ENCODE peak calls at places on chromosomes 13 and 19, in nine cellular contexts. One of them, this sample, is unnamed.
A peak's percentile ranks its signal among the peaks of the same experiment; 100 is the strongest.

GRCh38 chr19:10207026-10207425 is 12.3 kb upstream of the DNMT1 start:
- DNase-seq in foreskin fibroblast: no peak
- DNase-seq in BJ: no peak
- DNase-seq in tibial artery: no peak
- DNase-seq in A549: no peak
- DNase-seq in neural crest cell: no peak
- DNase-seq in uterus: no peak
- DNase-seq in left ventricle myocardium inferior: no peak
- DNase-seq in heart right ventricle: no peak
- DNase-seq in this sample: no peak

GRCh38 chr13:36242761-36243160 is 28.4 kb upstream of the SOHLH2 start:
- DNase-seq in heart right ventricle: no peak
- DNase-seq in A549: no peak
- DNase-seq in foreskin fibroblast: no peak
- DNase-seq in left ventricle myocardium inferior: no peak
- DNase-seq in uterus: no peak
- DNase-seq in tibial artery: no peak
- DNase-seq in BJ: no peak
- DNase-seq in neural crest cell: no peak
- DNase-seq in this sample: no peak

GRCh38 chr13:87953381-87953780 is 282.2 kb downstream of the SLITRK5 start:
- DNase-seq in tibial artery: no peak
- DNase-seq in BJ: no peak
- DNase-seq in A549: no peak
- DNase-seq in left ventricle myocardium inferior: no peak
- DNase-seq in uterus: no peak
- DNase-seq in neural crest cell: no peak
- DNase-seq in heart right ventricle: no peak
- DNase-seq in foreskin fibroblast: no peak
- DNase-seq in this sample: no peak

GRCh38 chr13:28322256-28322895 is 172.6 kb downstream of the FLT1 start:
- DNase-seq in tibial artery: no peak
- DNase-seq in foreskin fibroblast: peak; percentile 57
- DNase-seq in heart right ventricle: no peak
- DNase-seq in left ventricle myocardium inferior: no peak
- DNase-seq in neural crest cell: no peak
- DNase-seq in A549: no peak
- DNase-seq in BJ: peak; percentile 88
- DNase-seq in uterus: no peak
- DNase-seq in this sample: no peak

GRCh38 chr19:54399189-54399588 is 16.1 kb upstream of the TTYH1 start:
- DNase-seq in neural crest cell: no peak
- DNase-seq in uterus: no peak
- DNase-seq in heart right ventricle: no peak
- DNase-seq in foreskin fibroblast: no peak
- DNase-seq in BJ: no peak
- DNase-seq in A549: no peak
- DNase-seq in left ventricle myocardium inferior: no peak
- DNase-seq in tibial artery: no peak
- DNase-seq in this sample: no peak

GRCh38 chr19:53894736-53895135 is 12.7 kb downstream of the PRKCG start:
- DNase-seq in A549: peak; percentile 51
- DNase-seq in heart right ventricle: no peak
- DNase-seq in neural crest cell: no peak
- DNase-seq in uterus: no peak
- DNase-seq in BJ: no peak
- DNase-seq in foreskin fibroblast: no peak
- DNase-seq in tibial artery: no peak
- DNase-seq in left ventricle myocardium inferior: no peak
- DNase-seq in this sample: no peak

GRCh38 chr19:4329858-4330257 is 8.8 kb downstream of the STAP2 start:
- DNase-seq in tibial artery: no peak
- DNase-seq in uterus: no peak
- DNase-seq in left ventricle myocardium inferior: no peak
- DNase-seq in neural crest cell: no peak
- DNase-seq in heart right ventricle: no peak
- DNase-seq in foreskin fibroblast: no peak
- DNase-seq in BJ: no peak
- DNase-seq in A549: no peak
- DNase-seq in this sample: no peak

GRCh38 chr13:21676611-21677021 is 5.7 kb downstream of the FGF9 start:
- DNase-seq in uterus: no peak
- DNase-seq in heart right ventricle: no peak
- DNase-seq in BJ: no peak
- DNase-seq in tibial artery: no peak
- DNase-seq in foreskin fibroblast: no peak
- DNase-seq in left ventricle myocardium inferior: no peak
- DNase-seq in neural crest cell: no peak
- DNase-seq in A549: no peak
- DNase-seq in this sample: no peak

GRCh38 chr19:41872775-41873647 is 4.1 kb upstream of the CD79A start:
- DNase-seq in A549: peak; percentile 94
- DNase-seq in foreskin fibroblast: peak; percentile 82
- DNase-seq in heart right ventricle: peak; percentile 61
- DNase-seq in uterus: no peak
- DNase-seq in left ventricle myocardium inferior: peak; percentile 61
- DNase-seq in BJ: no peak
- DNase-seq in tibial artery: no peak
- DNase-seq in neural crest cell: peak; percentile 53
- DNase-seq in this sample: no peak

GRCh38 chr13:23579072-23579885 is 9.1 kb downstream of the TNFRSF19 start:
- DNase-seq in BJ: no peak
- DNase-seq in A549: peak; percentile 65
- DNase-seq in left ventricle myocardium inferior: peak; percentile 93
- DNase-seq in neural crest cell: peak; percentile 97
- DNase-seq in foreskin fibroblast: peak; percentile 94
- DNase-seq in tibial artery: peak; percentile 93
- DNase-seq in uterus: peak; percentile 96
- DNase-seq in heart right ventricle: peak; percentile 95
- DNase-seq in this sample: peak; percentile 39

GRCh38 chr19:35223084-35223790 is 5.3 kb downstream of the FAM187B start:
- DNase-seq in heart right ventricle: no peak
- DNase-seq in BJ: no peak
- DNase-seq in foreskin fibroblast: no peak
- DNase-seq in left ventricle myocardium inferior: no peak
- DNase-seq in A549: peak; percentile 27
- DNase-seq in uterus: no peak
- DNase-seq in neural crest cell: no peak
- DNase-seq in tibial artery: no peak
- DNase-seq in this sample: no peak

DNA sequence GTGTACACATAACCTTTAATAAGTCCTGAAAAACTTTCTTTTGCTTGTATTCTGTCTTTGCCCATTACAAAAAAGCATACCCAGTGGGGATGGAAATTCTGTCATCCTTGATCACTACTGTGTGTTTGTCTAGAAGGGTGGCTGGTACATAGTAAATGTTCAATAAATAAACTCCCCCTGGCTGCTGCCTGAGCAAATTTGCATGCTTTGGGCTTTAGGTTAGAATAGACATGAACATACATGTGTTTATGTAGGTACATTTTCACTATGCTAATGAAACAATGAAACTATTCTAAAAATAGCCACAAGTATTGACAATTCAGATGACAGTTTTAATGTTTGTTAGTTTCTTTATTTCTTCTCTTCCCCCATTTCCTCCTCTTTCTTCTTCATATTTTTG is 36.1 kb downstream of the TNFSF13B start:
- DNase-seq in foreskin fibroblast: no peak
- DNase-seq in heart right ventricle: no peak
- DNase-seq in uterus: no peak
- DNase-seq in left ventricle myocardium inferior: no peak
- DNase-seq in tibial artery: no peak
- DNase-seq in A549: no peak
- DNase-seq in neural crest cell: no peak
- DNase-seq in BJ: no peak
- DNase-seq in this sample: no peak
- TF ChIP-seq CTCF in foreskin fibroblast: no peak
- TF ChIP-seq CTCF in heart right ventricle: no peak
- TF ChIP-seq CTCF in uterus: no peak
- TF ChIP-seq CTCF in left ventricle myocardium inferior: no peak
- TF ChIP-seq CTCF in tibial artery: no peak
- TF ChIP-seq CTCF in A549: no peak
- TF ChIP-seq CTCF in neural crest cell: no peak
- TF ChIP-seq CTCF in BJ: no peak
- TF ChIP-seq CTCF in this sample: no peak

GRCh38 chr19:19514215-19514633 is 1.1 kb downstream of the TSSK6 start:
- DNase-seq in heart right ventricle: peak; percentile 93
- DNase-seq in BJ: no peak
- DNase-seq in left ventricle myocardium inferior: peak; percentile 84
- DNase-seq in uterus: peak; percentile 51
- DNase-seq in tibial artery: peak; percentile 83
- DNase-seq in foreskin fibroblast: peak; percentile 75
- DNase-seq in neural crest cell: no peak
- DNase-seq in A549: no peak
- DNase-seq in this sample: no peak

GRCh38 chr19:19517235-19517619 is 1.2 kb downstream of the NDUFA13 start:
- DNase-seq in heart right ventricle: no peak
- DNase-seq in neural crest cell: no peak
- DNase-seq in uterus: no peak
- DNase-seq in left ventricle myocardium inferior: no peak
- DNase-seq in foreskin fibroblast: no peak
- DNase-seq in BJ: no peak
- DNase-seq in tibial artery: no peak
- DNase-seq in A549: no peak
- DNase-seq in this sample: no peak

GRCh38 chr19:19515764-19516519 is at the start of gene NDUFA13:
- DNase-seq in foreskin fibroblast: peak; percentile 96
- DNase-seq in heart right ventricle: peak; percentile 93
- DNase-seq in left ventricle myocardium inferior: peak; percentile 94
- DNase-seq in BJ: peak; percentile 47
- DNase-seq in tibial artery: peak; percentile 96
- DNase-seq in neural crest cell: peak; percentile 98
- DNase-seq in uterus: peak; percentile 96
- DNase-seq in A549: peak; percentile 93
- DNase-seq in this sample: peak; percentile 65

GRCh38 chr19:19513671-19514070 is 1.7 kb downstream of the TSSK6 start:
- DNase-seq in BJ: no peak
- DNase-seq in uterus: no peak
- DNase-seq in tibial artery: no peak
- DNase-seq in neural crest cell: no peak
- DNase-seq in A549: no peak
- DNase-seq in foreskin fibroblast: no peak
- DNase-seq in heart right ventricle: no peak
- DNase-seq in left ventricle myocardium inferior: no peak
- DNase-seq in this sample: no peak

DNA sequence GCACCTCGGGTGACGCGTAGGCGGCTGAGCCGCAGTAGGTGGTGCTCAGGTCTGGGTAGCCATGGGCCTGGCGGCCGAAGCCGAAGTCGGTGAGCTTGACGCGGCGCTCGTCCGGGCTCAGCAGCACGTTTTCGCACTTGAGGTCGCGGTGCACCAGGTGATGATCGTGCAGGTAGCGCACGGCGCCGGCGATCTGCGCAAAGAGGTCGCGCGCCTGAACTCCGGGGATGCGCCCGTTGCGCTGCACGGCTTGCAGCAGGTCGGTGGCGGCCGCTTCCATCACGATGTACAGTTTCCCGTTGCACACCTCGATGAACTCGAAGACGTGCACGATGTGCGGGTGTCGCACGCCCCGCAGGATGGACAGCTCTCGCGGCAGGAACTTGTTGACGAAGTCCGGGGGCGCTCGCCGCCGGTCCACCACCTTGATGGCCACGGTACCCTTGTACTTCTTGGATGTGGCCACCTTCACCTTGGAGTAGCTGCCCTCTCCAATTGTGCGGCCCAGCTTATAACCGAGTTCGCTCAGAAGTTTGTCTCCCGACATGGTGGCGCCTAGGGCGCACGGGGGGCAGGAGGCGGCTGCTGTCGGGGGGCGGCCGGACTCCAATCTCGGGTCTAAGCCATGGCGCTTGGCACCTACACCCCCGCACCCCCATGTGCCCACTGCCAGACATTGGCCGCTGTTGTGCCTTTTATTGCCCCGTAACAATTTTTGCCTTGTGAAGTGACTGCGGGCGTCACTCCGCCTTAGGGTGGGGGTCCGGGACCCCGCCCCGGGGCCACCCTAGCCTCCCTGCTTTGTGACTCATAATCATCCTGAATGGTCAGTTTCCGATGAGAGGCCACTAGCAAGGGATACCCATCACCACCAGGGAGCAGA is at the start of gene TSSK6:
- DNase-seq in tibial artery: no peak
- DNase-seq in heart right ventricle: no peak
- DNase-seq in neural crest cell: no peak
- DNase-seq in foreskin fibroblast: no peak
- DNase-seq in A549: peak; percentile 44
- DNase-seq in uterus: no peak
- DNase-seq in left ventricle myocardium inferior: no peak
- DNase-seq in BJ: no peak
- DNase-seq in this sample: no peak
- TF ChIP-seq CTCF in tibial artery: no peak
- TF ChIP-seq CTCF in heart right ventricle: no peak
- TF ChIP-seq CTCF in neural crest cell: no peak
- TF ChIP-seq CTCF in foreskin fibroblast: peak; percentile 13
- TF ChIP-seq CTCF in A549: no peak
- TF ChIP-seq CTCF in uterus: no peak
- TF ChIP-seq CTCF in left ventricle myocardium inferior: no peak
- TF ChIP-seq CTCF in BJ: peak; percentile 23
- TF ChIP-seq CTCF in this sample: no peak

DNA sequence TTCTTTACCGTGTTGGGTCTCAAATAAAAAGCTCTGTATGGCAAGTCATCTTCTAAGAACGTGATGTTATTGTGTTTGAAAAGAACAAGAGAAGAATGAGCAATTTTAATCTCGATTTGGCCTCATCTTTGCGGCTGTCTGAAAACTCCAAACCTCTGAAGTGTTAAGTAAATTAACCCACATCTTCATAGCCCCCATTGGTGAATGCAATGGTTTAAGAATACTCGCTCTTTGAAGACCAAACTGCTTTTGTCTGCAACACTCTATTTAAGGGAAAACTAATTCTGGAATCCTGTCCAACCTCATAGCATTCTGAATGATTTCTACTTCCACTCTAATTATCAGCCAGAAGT is 56.9 kb upstream of the SCEL start:
- DNase-seq in foreskin fibroblast: no peak
- DNase-seq in A549: no peak
- DNase-seq in heart right ventricle: no peak
- DNase-seq in uterus: no peak
- DNase-seq in neural crest cell: no peak
- DNase-seq in BJ: no peak
- DNase-seq in tibial artery: no peak
- DNase-seq in left ventricle myocardium inferior: no peak
- DNase-seq in this sample: no peak
- TF ChIP-seq CTCF in foreskin fibroblast: no peak
- TF ChIP-seq CTCF in A549: no peak
- TF ChIP-seq CTCF in heart right ventricle: peak; percentile 0
- TF ChIP-seq CTCF in uterus: no peak
- TF ChIP-seq CTCF in neural crest cell: peak; percentile 39
- TF ChIP-seq CTCF in BJ: no peak
- TF ChIP-seq CTCF in tibial artery: no peak
- TF ChIP-seq CTCF in left ventricle myocardium inferior: no peak
- TF ChIP-seq CTCF in this sample: no peak

DNA sequence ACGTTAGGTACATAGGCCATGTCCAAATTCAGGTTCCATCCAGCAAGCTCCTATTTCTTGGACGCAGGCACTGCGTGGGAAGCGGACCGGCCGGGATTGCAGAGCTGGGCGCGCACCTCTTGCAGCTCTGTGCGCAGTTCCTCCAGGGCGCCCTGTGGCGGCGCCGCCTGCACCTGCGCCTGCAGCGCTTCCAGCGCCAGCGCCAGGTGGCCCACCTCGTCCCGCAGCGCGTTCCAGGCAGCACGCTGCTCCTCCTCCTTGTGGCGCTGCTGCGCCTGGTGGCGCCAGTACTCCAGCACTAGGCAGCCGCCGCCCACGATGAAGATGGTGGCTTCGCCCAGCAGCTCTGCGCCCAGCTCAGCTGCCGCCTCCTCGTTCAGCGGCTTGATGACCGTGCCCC is 31.1 kb downstream of the OPA3 start:
- DNase-seq in tibial artery: no peak
- DNase-seq in foreskin fibroblast: no peak
- DNase-seq in BJ: no peak
- DNase-seq in neural crest cell: no peak
- DNase-seq in A549: no peak
- DNase-seq in heart right ventricle: no peak
- DNase-seq in left ventricle myocardium inferior: no peak
- DNase-seq in uterus: no peak
- DNase-seq in this sample: no peak
- TF ChIP-seq CTCF in tibial artery: no peak
- TF ChIP-seq CTCF in foreskin fibroblast: no peak
- TF ChIP-seq CTCF in BJ: no peak
- TF ChIP-seq CTCF in neural crest cell: no peak
- TF ChIP-seq CTCF in A549: no peak
- TF ChIP-seq CTCF in heart right ventricle: no peak
- TF ChIP-seq CTCF in left ventricle myocardium inferior: no peak
- TF ChIP-seq CTCF in uterus: no peak
- TF ChIP-seq CTCF in this sample: no peak